ENCODE peak calls at places on chromosomes 2 and 18, in six cellular contexts. X is K562, V is HepG2, A is GM12878, N is upper lobe of left lung, Q is A549. B is an unnamed sample.

GRCh38 chr2:16252251-16252650 is 311.9 kb downstream of the MYCN start:
- ATAC-seq in N (peak; percentile 39), V (no peak), Q (no peak), A (no peak), X (no peak), B (no peak)

GRCh38 chr18:75350440-75350839 is 77.1 kb downstream of the SMIM21 start:
- ATAC-seq in A (no peak), N (no peak), X (no peak), Q (no peak), V (no peak), B (no peak)

GRCh38 chr2:2714413-2714812 is 383.3 kb upstream of the MYT1L start:
- ATAC-seq in X (no peak), Q (no peak), N (no peak), V (no peak), A (no peak), B (no peak)

GRCh38 chr2:181146171-181146570 is 165.8 kb downstream of the UBE2E3 start:
- ATAC-seq in Q (no peak), V (no peak), N (no peak), X (no peak), A (no peak), B (no peak)

GRCh38 chr2:207621640-207622039 is 3.6 kb downstream of the METTL21A start:
- ATAC-seq in N (no peak), V (no peak), X (no peak), Q (no peak), A (no peak), B (no peak)

GRCh38 chr2:2787301-2787907 is 456.3 kb upstream of the MYT1L start:
- ATAC-seq in N (no peak), Q (no peak), A (no peak), X (no peak), V (no peak), B (no peak)

GRCh38 chr2:196503398-196503797 is 136.1 kb upstream of the CCDC150 start:
- ATAC-seq in V (no peak), X (no peak), N (no peak), Q (no peak), A (no peak), B (no peak)

GRCh38 chr2:10080536-10081304 is 509 bp upstream of the CYS1 start:
- ATAC-seq in A (peak; percentile 59), N (peak; percentile 18), Q (no peak), X (no peak), V (no peak), B (peak; percentile 9)

GRCh38 chr2:1824202-1824905 is 80.0 kb upstream of the PXDN start:
- ATAC-seq in N (peak; percentile 32), X (no peak), V (no peak), A (no peak), Q (no peak), B (peak; percentile 95)

GRCh38 chr2:166074430-166074829 is 53.4 kb downstream of the SCN1A start:
- ATAC-seq in X (no peak), V (no peak), N (no peak), A (no peak), Q (no peak), B (no peak)

GRCh38 chr18:58101291-58101706 is 57.3 kb downstream of the NEDD4L start:
- ATAC-seq in X (no peak), Q (no peak), N (no peak), A (peak; percentile 73), V (no peak), B (no peak)

GRCh38 chr2:181943411-181944124 is 42.1 kb upstream of the PPP1R1C start:
- ATAC-seq in N (peak; percentile 71), Q (no peak), V (no peak), A (no peak), X (no peak), B (no peak)

GRCh38 chr2:28182348-28182747 is 210.3 kb upstream of the FOSL2 start:
- ATAC-seq in V (no peak), N (no peak), Q (no peak), X (no peak), A (no peak), B (no peak)

GRCh38 chr2:70450641-70451250 is 102.9 kb downstream of the TGFA start:
- ATAC-seq in V (no peak), Q (no peak), X (no peak), N (no peak), A (no peak), B (no peak)

GRCh38 chr2:99403524-99403923 is 66.3 kb downstream of the EIF5B start:
- ATAC-seq in A (peak; percentile 27), N (no peak), X (peak; percentile 29), V (peak; percentile 95), Q (peak; percentile 53), B (no peak)

GRCh38 chr2:237967463-237967871 is 653 bp downstream of the UBE2F start:
- ATAC-seq in A (no peak), N (peak; percentile 1), V (peak; percentile 18), Q (no peak), X (peak; percentile 4), B (no peak)

GRCh38 chr2:238646281-238646680 is 201.6 kb upstream of the TWIST2 start:
- ATAC-seq in V (no peak), Q (no peak), N (no peak), X (no peak), A (no peak), B (no peak)

GRCh38 chr2:973129-973528 is 22.5 kb downstream of the SNTG2 start:
- ATAC-seq in Q (no peak), V (no peak), X (no peak), N (no peak), A (no peak), B (no peak)

GRCh38 chr2:205091411-205091810 is 546.1 kb downstream of the PARD3B start:
- ATAC-seq in X (no peak), N (no peak), A (no peak), V (no peak), Q (no peak), B (no peak)

GRCh38 chr2:189165656-189166380 is 13.7 kb downstream of the COL5A2 start:
- ATAC-seq in X (no peak), Q (peak; percentile 20), V (no peak), A (no peak), N (no peak), B (no peak)

GRCh38 chr2:40540026-40540425 is 88.1 kb upstream of the SLC8A1 start:
- ATAC-seq in Q (no peak), X (no peak), N (no peak), A (no peak), V (no peak), B (no peak)

GRCh38 chr2:148027822-148028221 is 6.9 kb downstream of the MBD5 start:
- ATAC-seq in V (no peak), N (no peak), X (no peak), A (peak; percentile 49), Q (no peak), B (no peak)

GRCh38 chr2:127068351-127068741 is 38.6 kb downstream of the BIN1 start:
- ATAC-seq in N (no peak), Q (no peak), V (no peak), X (no peak), A (no peak), B (no peak)

GRCh38 chr18:23422751-23423418 is 30.2 kb upstream of the RIOK3 start:
- ATAC-seq in N (peak; percentile 79), X (peak; percentile 100), A (peak; percentile 96), Q (no peak), V (peak; percentile 67), B (peak; percentile 57)

GRCh38 chr2:54724150-54724559 is 693 bp downstream of the EML6 start:
- ATAC-seq in N (no peak), V (no peak), A (no peak), Q (no peak), X (no peak), B (no peak)

GRCh38 chr2:45259144-45259543 is 249.9 kb upstream of the SIX2 start:
- ATAC-seq in Q (no peak), V (peak; percentile 14), N (no peak), A (no peak), X (no peak), B (no peak)

GRCh38 chr2:104641801-104642200 is 212.1 kb upstream of the POU3F3 start:
- ATAC-seq in X (no peak), Q (no peak), A (no peak), N (no peak), V (no peak), B (no peak)

GRCh38 chr2:202635441-202636296 is 900 bp downstream of the FAM117B start:
- ATAC-seq in N (peak; percentile 83), A (peak; percentile 74), V (peak; percentile 82), Q (peak; percentile 79), X (peak; percentile 80), B (peak; percentile 70)
- TF ChIP-seq EP300 in N (no peak), A (no peak), V (no peak), Q (no peak), X (no peak), B (no peak)

DNA sequence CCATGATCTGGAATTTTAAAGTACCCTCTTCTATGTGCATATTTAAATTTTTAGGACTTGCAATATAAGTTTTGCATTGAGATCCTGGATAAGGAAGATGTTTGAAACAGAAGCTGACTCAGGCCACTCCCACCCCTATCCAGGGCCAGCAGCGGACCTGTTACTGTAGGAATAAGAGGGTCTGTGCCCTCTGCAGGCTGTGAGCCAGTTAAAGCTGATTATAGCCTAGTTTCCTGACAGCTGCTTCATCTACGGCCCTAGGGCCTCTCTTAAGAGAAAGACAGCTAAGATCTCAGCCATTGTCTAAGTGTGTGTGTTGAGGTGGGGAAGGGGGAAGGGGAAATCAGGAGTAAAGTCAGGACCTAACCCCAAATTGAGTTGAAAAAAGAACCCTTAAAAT is 234.0 kb downstream of the HAUS1 start:
- ATAC-seq in V (no peak), X (no peak), N (no peak), A (no peak), Q (no peak), B (no peak)
- H3K4me1 ChIP-seq in V (no peaks in the 10 kb centered on the region), X (no peaks in the 10 kb centered on the region), N (peaks cover 21% of the 10 kb centered on the region), A (peaks cover 3% of the 10 kb centered on the region), Q (no peaks in the 10 kb centered on the region), B (peaks cover 12% of the 10 kb centered on the region)

DNA sequence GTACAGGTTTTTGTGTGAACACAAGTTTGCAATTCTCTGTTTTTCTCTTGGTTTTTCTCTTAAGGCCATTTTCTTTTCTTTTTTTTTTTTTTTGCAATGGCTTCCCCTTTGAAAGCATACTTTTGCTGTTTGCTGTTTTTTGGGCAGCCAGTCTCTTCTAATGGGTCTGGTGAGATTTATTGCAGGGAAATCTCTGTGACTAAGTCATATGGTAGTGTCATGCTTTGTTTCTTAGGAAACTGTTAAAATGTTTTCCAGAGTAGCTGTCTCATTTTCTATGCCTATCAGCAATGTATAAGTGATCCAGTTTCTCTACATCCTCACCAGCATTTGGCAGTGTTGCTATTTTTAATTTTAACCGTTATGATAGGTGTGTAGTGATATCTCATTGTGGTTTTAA is 27.9 kb upstream of the CDCA7 start:
- ATAC-seq in X (no peak), N (no peak), Q (no peak), A (no peak), V (no peak), B (no peak)
- H3K9me3 ChIP-seq in X (no peaks in the 10 kb centered on the region), N (peaks cover 41% of the 10 kb centered on the region), Q (peaks cover 43% of the 10 kb centered on the region), A (no peaks in the 10 kb centered on the region), V (peaks cover 20% of the 10 kb centered on the region), B (peaks cover 55% of the 10 kb centered on the region)

DNA sequence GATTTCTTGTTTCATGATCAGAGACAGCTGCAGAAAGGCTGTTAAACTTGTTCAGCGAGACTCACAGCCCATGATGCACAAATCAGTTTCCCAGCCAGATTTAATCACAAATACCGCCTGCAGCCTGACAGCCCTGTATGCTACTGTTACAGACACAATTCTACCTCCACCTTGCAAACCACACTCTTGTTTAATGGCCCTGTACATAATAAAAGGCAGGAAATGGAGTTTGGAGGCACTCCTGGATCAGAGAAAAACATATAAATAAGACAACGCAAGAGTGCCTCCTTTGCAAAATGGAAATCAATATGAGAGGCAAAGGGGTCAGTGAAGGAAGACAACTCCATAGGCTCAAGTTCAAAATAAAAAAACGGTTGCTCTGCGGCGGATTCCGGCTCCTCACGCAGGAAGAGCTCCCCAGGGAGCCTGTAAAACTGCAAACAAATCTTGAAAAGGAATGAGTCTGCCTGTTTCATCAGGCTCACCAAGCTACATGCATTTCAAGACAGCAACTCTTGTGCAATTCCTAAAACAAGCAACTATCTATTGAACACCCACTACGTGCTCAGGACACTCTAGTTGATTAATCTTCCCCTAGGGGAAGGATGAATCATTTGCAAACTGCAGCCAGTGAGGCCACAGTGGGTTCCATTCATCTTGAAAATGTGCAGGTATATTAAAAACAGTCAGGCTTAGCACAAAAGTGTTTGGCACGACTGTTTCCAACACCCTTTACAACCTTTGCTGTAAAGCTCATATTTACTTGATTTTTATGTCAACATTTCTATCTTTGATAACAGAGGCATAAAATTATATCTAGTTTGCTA is 37.5 kb downstream of the TBC1D8 start:
- ATAC-seq in N (peak; percentile 45), V (no peak), A (peak; percentile 61), X (no peak), Q (peak; percentile 77), B (peak; percentile 61)
- TF ChIP-seq EP300 in N (no peak), V (peak; percentile 89), A (no peak), X (no peak), Q (peak; percentile 97), B (no peak)

B was measured in gastroesophageal sphincter.